ENCODE peak calls at places on chromosomes 16 and 17, in nine cellular contexts. One of them, this sample, is unnamed.

GRCh38 chr17:18859256-18859655 is 1.3 kb downstream of the PRPSAP2 start:
- DNase-seq in CD8-positive, alpha-beta memory T cell: no peak
- DNase-seq in fibroblast of lung: peak; percentile 43
- DNase-seq in ACHN: peak; percentile 55
- DNase-seq in skeletal muscle cell: no peak
- DNase-seq in NCI-H2081: no peak
- DNase-seq in effector CD4-positive, alpha-beta T cell: no peak
- DNase-seq in nephron progenitor cell: no peak
- DNase-seq in astrocyte of the cerebellum: no peak
- DNase-seq in this sample: peak; percentile 6

GRCh38 chr16:54437361-54437760 is 150.8 kb upstream of the IRX3 start:
- DNase-seq in fibroblast of lung: no peak
- DNase-seq in ACHN: no peak
- DNase-seq in nephron progenitor cell: peak; percentile 28
- DNase-seq in astrocyte of the cerebellum: no peak
- DNase-seq in skeletal muscle cell: no peak
- DNase-seq in CD8-positive, alpha-beta memory T cell: no peak
- DNase-seq in effector CD4-positive, alpha-beta T cell: no peak
- DNase-seq in NCI-H2081: no peak
- DNase-seq in this sample: no peak

GRCh38 chr17:75633484-75634375 is 496 bp downstream of the SMIM5 start:
- DNase-seq in astrocyte of the cerebellum: peak; percentile 77
- DNase-seq in effector CD4-positive, alpha-beta T cell: peak; percentile 34
- DNase-seq in nephron progenitor cell: peak; percentile 95
- DNase-seq in CD8-positive, alpha-beta memory T cell: no peak
- DNase-seq in ACHN: peak; percentile 91
- DNase-seq in NCI-H2081: peak; percentile 93
- DNase-seq in skeletal muscle cell: peak; percentile 61
- DNase-seq in fibroblast of lung: peak; percentile 87
- DNase-seq in this sample: peak; percentile 90

GRCh38 chr16:3147046-3147756 is 12.4 kb downstream of the ZNF213 start:
- DNase-seq in astrocyte of the cerebellum: no peak
- DNase-seq in ACHN: no peak
- DNase-seq in skeletal muscle cell: no peak
- DNase-seq in NCI-H2081: no peak
- DNase-seq in nephron progenitor cell: no peak
- DNase-seq in effector CD4-positive, alpha-beta T cell: no peak
- DNase-seq in fibroblast of lung: no peak
- DNase-seq in CD8-positive, alpha-beta memory T cell: no peak
- DNase-seq in this sample: no peak

GRCh38 chr17:12089809-12090384 is 69.2 kb downstream of the MAP2K4 start:
- DNase-seq in fibroblast of lung: peak; percentile 55
- DNase-seq in astrocyte of the cerebellum: no peak
- DNase-seq in CD8-positive, alpha-beta memory T cell: no peak
- DNase-seq in skeletal muscle cell: peak; percentile 56
- DNase-seq in ACHN: peak; percentile 50
- DNase-seq in nephron progenitor cell: no peak
- DNase-seq in effector CD4-positive, alpha-beta T cell: no peak
- DNase-seq in NCI-H2081: no peak
- DNase-seq in this sample: peak; percentile 80

GRCh38 chr17:2087597-2088211 is 32.8 kb downstream of the HIC1 start:
- DNase-seq in NCI-H2081: no peak
- DNase-seq in skeletal muscle cell: no peak
- DNase-seq in ACHN: no peak
- DNase-seq in CD8-positive, alpha-beta memory T cell: peak; percentile 32
- DNase-seq in effector CD4-positive, alpha-beta T cell: no peak
- DNase-seq in nephron progenitor cell: peak; percentile 34
- DNase-seq in astrocyte of the cerebellum: no peak
- DNase-seq in fibroblast of lung: no peak
- DNase-seq in this sample: peak; percentile 87

GRCh38 chr16:16974192-16974591 is 496.6 kb downstream of the XYLT1 start:
- DNase-seq in astrocyte of the cerebellum: no peak
- DNase-seq in CD8-positive, alpha-beta memory T cell: no peak
- DNase-seq in nephron progenitor cell: no peak
- DNase-seq in fibroblast of lung: no peak
- DNase-seq in NCI-H2081: no peak
- DNase-seq in skeletal muscle cell: no peak
- DNase-seq in ACHN: no peak
- DNase-seq in effector CD4-positive, alpha-beta T cell: no peak
- DNase-seq in this sample: no peak

GRCh38 chr16:17453365-17454122 is 17.2 kb downstream of the XYLT1 start:
- DNase-seq in CD8-positive, alpha-beta memory T cell: no peak
- DNase-seq in nephron progenitor cell: no peak
- DNase-seq in fibroblast of lung: no peak
- DNase-seq in NCI-H2081: no peak
- DNase-seq in skeletal muscle cell: no peak
- DNase-seq in effector CD4-positive, alpha-beta T cell: no peak
- DNase-seq in astrocyte of the cerebellum: no peak
- DNase-seq in ACHN: no peak
- DNase-seq in this sample: no peak

GRCh38 chr16:14007460-14007859 is 63.7 kb upstream of the MRTFB start:
- DNase-seq in NCI-H2081: no peak
- DNase-seq in effector CD4-positive, alpha-beta T cell: no peak
- DNase-seq in astrocyte of the cerebellum: peak; percentile 72
- DNase-seq in skeletal muscle cell: peak; percentile 81
- DNase-seq in CD8-positive, alpha-beta memory T cell: no peak
- DNase-seq in nephron progenitor cell: no peak
- DNase-seq in ACHN: no peak
- DNase-seq in fibroblast of lung: peak; percentile 87
- DNase-seq in this sample: peak; percentile 61

GRCh38 chr16:85369741-85370528 is 243.2 kb upstream of the GSE1 start:
- DNase-seq in effector CD4-positive, alpha-beta T cell: peak; percentile 23
- DNase-seq in NCI-H2081: peak; percentile 38
- DNase-seq in ACHN: peak; percentile 53
- DNase-seq in nephron progenitor cell: peak; percentile 86
- DNase-seq in CD8-positive, alpha-beta memory T cell: no peak
- DNase-seq in fibroblast of lung: no peak
- DNase-seq in astrocyte of the cerebellum: no peak
- DNase-seq in skeletal muscle cell: no peak
- DNase-seq in this sample: peak; percentile 56

GRCh38 chr17:7478276-7479138 is 924 bp downstream of the ZBTB4 start:
- DNase-seq in nephron progenitor cell: peak; percentile 41
- DNase-seq in astrocyte of the cerebellum: no peak
- DNase-seq in NCI-H2081: no peak
- DNase-seq in fibroblast of lung: peak; percentile 49
- DNase-seq in skeletal muscle cell: no peak
- DNase-seq in ACHN: peak; percentile 37
- DNase-seq in effector CD4-positive, alpha-beta T cell: peak; percentile 68
- DNase-seq in CD8-positive, alpha-beta memory T cell: peak; percentile 72
- DNase-seq in this sample: peak; percentile 33

GRCh38 chr17:33696102-33696501 is 403.0 kb upstream of the ASIC2 start:
- DNase-seq in effector CD4-positive, alpha-beta T cell: no peak
- DNase-seq in fibroblast of lung: no peak
- DNase-seq in astrocyte of the cerebellum: no peak
- DNase-seq in CD8-positive, alpha-beta memory T cell: no peak
- DNase-seq in nephron progenitor cell: no peak
- DNase-seq in ACHN: no peak
- DNase-seq in NCI-H2081: no peak
- DNase-seq in skeletal muscle cell: no peak
- DNase-seq in this sample: no peak

GRCh38 chr17:68459030-68459376 is 1.7 kb upstream of the WIPI1 start:
- DNase-seq in NCI-H2081: no peak
- DNase-seq in astrocyte of the cerebellum: no peak
- DNase-seq in CD8-positive, alpha-beta memory T cell: no peak
- DNase-seq in fibroblast of lung: no peak
- DNase-seq in nephron progenitor cell: no peak
- DNase-seq in ACHN: no peak
- DNase-seq in effector CD4-positive, alpha-beta T cell: no peak
- DNase-seq in skeletal muscle cell: no peak
- DNase-seq in this sample: no peak

GRCh38 chr16:56547120-56547948 is 17.5 kb upstream of the MT4 start:
- DNase-seq in astrocyte of the cerebellum: peak; percentile 34
- DNase-seq in ACHN: no peak
- DNase-seq in skeletal muscle cell: peak; percentile 40
- DNase-seq in NCI-H2081: no peak
- DNase-seq in fibroblast of lung: peak; percentile 71
- DNase-seq in effector CD4-positive, alpha-beta T cell: no peak
- DNase-seq in CD8-positive, alpha-beta memory T cell: no peak
- DNase-seq in nephron progenitor cell: no peak
- DNase-seq in this sample: peak; percentile 12

GRCh38 chr17:81396722-81397313 is 1.6 kb downstream of the BAHCC1 start:
- DNase-seq in NCI-H2081: peak; percentile 50
- DNase-seq in ACHN: peak; percentile 57
- DNase-seq in effector CD4-positive, alpha-beta T cell: peak; percentile 23
- DNase-seq in CD8-positive, alpha-beta memory T cell: peak; percentile 27
- DNase-seq in astrocyte of the cerebellum: no peak
- DNase-seq in fibroblast of lung: peak; percentile 53
- DNase-seq in skeletal muscle cell: no peak
- DNase-seq in nephron progenitor cell: no peak
- DNase-seq in this sample: peak; percentile 64

GRCh38 chr16:84520778-84521770 is 16.6 kb upstream of the MEAK7 start:
- DNase-seq in nephron progenitor cell: no peak
- DNase-seq in ACHN: no peak
- DNase-seq in skeletal muscle cell: no peak
- DNase-seq in astrocyte of the cerebellum: no peak
- DNase-seq in CD8-positive, alpha-beta memory T cell: no peak
- DNase-seq in effector CD4-positive, alpha-beta T cell: no peak
- DNase-seq in NCI-H2081: peak; percentile 90
- DNase-seq in fibroblast of lung: no peak
- DNase-seq in this sample: no peak

GRCh38 chr16:89115216-89115949 is 21.7 kb downstream of the ACSF3 start:
- DNase-seq in fibroblast of lung: no peak
- DNase-seq in astrocyte of the cerebellum: no peak
- DNase-seq in CD8-positive, alpha-beta memory T cell: peak; percentile 93
- DNase-seq in effector CD4-positive, alpha-beta T cell: peak; percentile 89
- DNase-seq in ACHN: no peak
- DNase-seq in NCI-H2081: no peak
- DNase-seq in skeletal muscle cell: no peak
- DNase-seq in nephron progenitor cell: no peak
- DNase-seq in this sample: peak; percentile 65

GRCh38 chr17:62692721-62693431 is 65.4 kb downstream of the MRC2 start:
- DNase-seq in effector CD4-positive, alpha-beta T cell: no peak
- DNase-seq in skeletal muscle cell: no peak
- DNase-seq in fibroblast of lung: peak; percentile 37
- DNase-seq in astrocyte of the cerebellum: no peak
- DNase-seq in NCI-H2081: no peak
- DNase-seq in nephron progenitor cell: peak; percentile 45
- DNase-seq in CD8-positive, alpha-beta memory T cell: no peak
- DNase-seq in ACHN: peak; percentile 45
- DNase-seq in this sample: peak; percentile 48

GRCh38 chr16:70428178-70428998 is 10.5 kb downstream of the ST3GAL2 start:
- DNase-seq in astrocyte of the cerebellum: peak; percentile 82
- DNase-seq in fibroblast of lung: peak; percentile 93
- DNase-seq in ACHN: peak; percentile 96
- DNase-seq in NCI-H2081: no peak
- DNase-seq in nephron progenitor cell: peak; percentile 49
- DNase-seq in CD8-positive, alpha-beta memory T cell: no peak
- DNase-seq in effector CD4-positive, alpha-beta T cell: no peak
- DNase-seq in skeletal muscle cell: peak; percentile 81
- DNase-seq in this sample: peak; percentile 97

GRCh38 chr16:66930189-66930588 is 4.0 kb downstream of the CIAO2B start:
- DNase-seq in CD8-positive, alpha-beta memory T cell: no peak
- DNase-seq in astrocyte of the cerebellum: no peak
- DNase-seq in fibroblast of lung: peak; percentile 51
- DNase-seq in nephron progenitor cell: no peak
- DNase-seq in skeletal muscle cell: no peak
- DNase-seq in NCI-H2081: no peak
- DNase-seq in effector CD4-positive, alpha-beta T cell: no peak
- DNase-seq in ACHN: peak; percentile 71
- DNase-seq in this sample: peak; percentile 26

GRCh38 chr17:61385869-61386245 is 13.8 kb upstream of the TBX2 start:
- DNase-seq in nephron progenitor cell: no peak
- DNase-seq in ACHN: no peak
- DNase-seq in fibroblast of lung: peak; percentile 46
- DNase-seq in NCI-H2081: no peak
- DNase-seq in skeletal muscle cell: no peak
- DNase-seq in astrocyte of the cerebellum: no peak
- DNase-seq in CD8-positive, alpha-beta memory T cell: no peak
- DNase-seq in effector CD4-positive, alpha-beta T cell: no peak
- DNase-seq in this sample: no peak

GRCh38 chr17:7204335-7204734 is 15.3 kb downstream of the DLG4 start:
- DNase-seq in skeletal muscle cell: no peak
- DNase-seq in nephron progenitor cell: no peak
- DNase-seq in fibroblast of lung: no peak
- DNase-seq in NCI-H2081: no peak
- DNase-seq in astrocyte of the cerebellum: no peak
- DNase-seq in ACHN: no peak
- DNase-seq in effector CD4-positive, alpha-beta T cell: no peak
- DNase-seq in CD8-positive, alpha-beta memory T cell: no peak
- DNase-seq in this sample: no peak

GRCh38 chr17:47905221-47905733 is 9.2 kb downstream of the SP2 start:
- DNase-seq in nephron progenitor cell: no peak
- DNase-seq in NCI-H2081: no peak
- DNase-seq in ACHN: peak; percentile 50
- DNase-seq in skeletal muscle cell: peak; percentile 36
- DNase-seq in fibroblast of lung: peak; percentile 73
- DNase-seq in astrocyte of the cerebellum: peak; percentile 96
- DNase-seq in CD8-positive, alpha-beta memory T cell: no peak
- DNase-seq in effector CD4-positive, alpha-beta T cell: no peak
- DNase-seq in this sample: peak; percentile 65

GRCh38 chr16:25109643-25110042 is 1.9 kb upstream of the LCMT1 start:
- DNase-seq in ACHN: peak; percentile 98
- DNase-seq in fibroblast of lung: peak; percentile 91
- DNase-seq in skeletal muscle cell: peak; percentile 97
- DNase-seq in CD8-positive, alpha-beta memory T cell: no peak
- DNase-seq in nephron progenitor cell: no peak
- DNase-seq in astrocyte of the cerebellum: peak; percentile 81
- DNase-seq in effector CD4-positive, alpha-beta T cell: no peak
- DNase-seq in NCI-H2081: no peak
- DNase-seq in this sample: peak; percentile 97

GRCh38 chr16:32116080-32116479 is 137.0 kb upstream of the TP53TG3D start:
- DNase-seq in nephron progenitor cell: no peak
- DNase-seq in ACHN: peak; percentile 4
- DNase-seq in fibroblast of lung: no peak
- DNase-seq in effector CD4-positive, alpha-beta T cell: no peak
- DNase-seq in CD8-positive, alpha-beta memory T cell: peak; percentile 2
- DNase-seq in skeletal muscle cell: no peak
- DNase-seq in NCI-H2081: no peak
- DNase-seq in astrocyte of the cerebellum: no peak
- DNase-seq in this sample: no peak

GRCh38 chr16:8907096-8907495 is 24.9 kb downstream of the LITAFD start:
- DNase-seq in CD8-positive, alpha-beta memory T cell: no peak
- DNase-seq in NCI-H2081: no peak
- DNase-seq in astrocyte of the cerebellum: no peak
- DNase-seq in nephron progenitor cell: no peak
- DNase-seq in fibroblast of lung: no peak
- DNase-seq in skeletal muscle cell: no peak
- DNase-seq in effector CD4-positive, alpha-beta T cell: no peak
- DNase-seq in ACHN: no peak
- DNase-seq in this sample: no peak

GRCh38 chr17:21019976-21020575 is 22.7 kb downstream of the USP22 start:
- DNase-seq in CD8-positive, alpha-beta memory T cell: peak; percentile 30
- DNase-seq in skeletal muscle cell: no peak
- DNase-seq in ACHN: peak; percentile 24
- DNase-seq in fibroblast of lung: no peak
- DNase-seq in NCI-H2081: no peak
- DNase-seq in nephron progenitor cell: no peak
- DNase-seq in astrocyte of the cerebellum: no peak
- DNase-seq in effector CD4-positive, alpha-beta T cell: no peak
- DNase-seq in this sample: peak; percentile 57

GRCh38 chr17:64218066-64218465 is 45.0 kb downstream of the TEX2 start:
- DNase-seq in effector CD4-positive, alpha-beta T cell: no peak
- DNase-seq in nephron progenitor cell: no peak
- DNase-seq in fibroblast of lung: no peak
- DNase-seq in skeletal muscle cell: no peak
- DNase-seq in ACHN: no peak
- DNase-seq in astrocyte of the cerebellum: no peak
- DNase-seq in NCI-H2081: no peak
- DNase-seq in CD8-positive, alpha-beta memory T cell: no peak
- DNase-seq in this sample: no peak

GRCh38 chr17:78172284-78173024 is 4.1 kb downstream of the SYNGR2 start:
- DNase-seq in astrocyte of the cerebellum: no peak
- DNase-seq in NCI-H2081: peak; percentile 60
- DNase-seq in CD8-positive, alpha-beta memory T cell: no peak
- DNase-seq in nephron progenitor cell: no peak
- DNase-seq in skeletal muscle cell: no peak
- DNase-seq in fibroblast of lung: no peak
- DNase-seq in ACHN: no peak
- DNase-seq in effector CD4-positive, alpha-beta T cell: no peak
- DNase-seq in this sample: no peak

GRCh38 chr17:50100921-50101345 is 5.8 kb downstream of the PDK2 start:
- DNase-seq in skeletal muscle cell: no peak
- DNase-seq in ACHN: peak; percentile 61
- DNase-seq in effector CD4-positive, alpha-beta T cell: no peak
- DNase-seq in NCI-H2081: no peak
- DNase-seq in nephron progenitor cell: no peak
- DNase-seq in fibroblast of lung: no peak
- DNase-seq in astrocyte of the cerebellum: no peak
- DNase-seq in CD8-positive, alpha-beta memory T cell: no peak
- DNase-seq in this sample: no peak

GRCh38 chr17:73148540-73149334 is 16.1 kb upstream of the SSTR2 start:
- DNase-seq in CD8-positive, alpha-beta memory T cell: no peak
- DNase-seq in ACHN: no peak
- DNase-seq in nephron progenitor cell: no peak
- DNase-seq in skeletal muscle cell: no peak
- DNase-seq in astrocyte of the cerebellum: no peak
- DNase-seq in NCI-H2081: no peak
- DNase-seq in fibroblast of lung: no peak
- DNase-seq in effector CD4-positive, alpha-beta T cell: no peak
- DNase-seq in this sample: no peak